ENCODE peak calls at places on chromosomes 11 and 22, in six cellular contexts. One of them, this sample, is unnamed.

GRCh38 chr11:8242480-8243280 is 21.0 kb downstream of the LMO1 start:
- DNase-seq in Jurkat, Clone E6-1: no peak
- DNase-seq in fibroblast of lung: no peak
- DNase-seq in mesendoderm: peak
- DNase-seq in cardiac muscle cell: no peak
- DNase-seq in cardiac fibroblast: no peak
- DNase-seq in this sample: no peak

GRCh38 chr11:117020287-117020686 is 77.9 kb downstream of the SIK3 start:
- DNase-seq in Jurkat, Clone E6-1: peak
- DNase-seq in fibroblast of lung: no peak
- DNase-seq in mesendoderm: no peak
- DNase-seq in cardiac muscle cell: no peak
- DNase-seq in cardiac fibroblast: no peak
- DNase-seq in this sample: no peak

GRCh38 chr11:113926273-113927183 is 21.9 kb downstream of the HTR3B start:
- DNase-seq in Jurkat, Clone E6-1: no peak
- DNase-seq in fibroblast of lung: no peak
- DNase-seq in mesendoderm: no peak
- DNase-seq in cardiac muscle cell: peak
- DNase-seq in cardiac fibroblast: peak
- DNase-seq in this sample: no peak

GRCh38 chr22:49686495-49687219 is 141.0 kb downstream of the BRD1 start:
- DNase-seq in Jurkat, Clone E6-1: no peak
- DNase-seq in fibroblast of lung: no peak
- DNase-seq in mesendoderm: no peak
- DNase-seq in cardiac muscle cell: no peak
- DNase-seq in cardiac fibroblast: no peak
- DNase-seq in this sample: no peak

GRCh38 chr11:104661481-104661880 is 236.8 kb downstream of the CASP12 start:
- DNase-seq in Jurkat, Clone E6-1: peak
- DNase-seq in fibroblast of lung: no peak
- DNase-seq in mesendoderm: no peak
- DNase-seq in cardiac muscle cell: peak
- DNase-seq in cardiac fibroblast: no peak
- DNase-seq in this sample: no peak

GRCh38 chr11:79465160-79465559 is 24.3 kb upstream of the TENM4 start:
- DNase-seq in Jurkat, Clone E6-1: no peak
- DNase-seq in fibroblast of lung: no peak
- DNase-seq in mesendoderm: no peak
- DNase-seq in cardiac muscle cell: no peak
- DNase-seq in cardiac fibroblast: no peak
- DNase-seq in this sample: no peak

GRCh38 chr22:48492371-48493320 is 1335.0 kb downstream of the BRD1 start:
- DNase-seq in Jurkat, Clone E6-1: peak
- DNase-seq in fibroblast of lung: peak
- DNase-seq in mesendoderm: peak
- DNase-seq in cardiac muscle cell: peak
- DNase-seq in cardiac fibroblast: peak
- DNase-seq in this sample: peak

GRCh38 chr11:93614111-93614784 is 47.2 kb upstream of the CEP295 start:
- DNase-seq in Jurkat, Clone E6-1: peak
- DNase-seq in fibroblast of lung: no peak
- DNase-seq in mesendoderm: peak
- DNase-seq in cardiac muscle cell: no peak
- DNase-seq in cardiac fibroblast: no peak
- DNase-seq in this sample: peak

GRCh38 chr22:34847072-34847471 is 218.9 kb upstream of the ISX start:
- DNase-seq in Jurkat, Clone E6-1: no peak
- DNase-seq in fibroblast of lung: peak
- DNase-seq in mesendoderm: peak
- DNase-seq in cardiac muscle cell: no peak
- DNase-seq in cardiac fibroblast: no peak
- DNase-seq in this sample: no peak

GRCh38 chr11:110472858-110473257 is 43.1 kb downstream of the FDX1 start:
- DNase-seq in Jurkat, Clone E6-1: no peak
- DNase-seq in fibroblast of lung: peak
- DNase-seq in mesendoderm: no peak
- DNase-seq in cardiac muscle cell: peak
- DNase-seq in cardiac fibroblast: peak
- DNase-seq in this sample: no peak

GRCh38 chr11:26063915-26064314 is 268.0 kb upstream of the ANO3 start:
- DNase-seq in Jurkat, Clone E6-1: no peak
- DNase-seq in fibroblast of lung: no peak
- DNase-seq in mesendoderm: no peak
- DNase-seq in cardiac muscle cell: no peak
- DNase-seq in cardiac fibroblast: no peak
- DNase-seq in this sample: no peak

GRCh38 chr11:7639643-7640025 is 33.7 kb downstream of the CYB5R2 start:
- DNase-seq in Jurkat, Clone E6-1: no peak
- DNase-seq in fibroblast of lung: no peak
- DNase-seq in mesendoderm: peak
- DNase-seq in cardiac muscle cell: no peak
- DNase-seq in cardiac fibroblast: no peak
- DNase-seq in this sample: no peak

GRCh38 chr11:66855574-66856495 is 1.0 kb upstream of the LRFN4 start:
- DNase-seq in Jurkat, Clone E6-1: peak
- DNase-seq in fibroblast of lung: peak
- DNase-seq in mesendoderm: peak
- DNase-seq in cardiac muscle cell: peak
- DNase-seq in cardiac fibroblast: peak
- DNase-seq in this sample: peak

GRCh38 chr11:17954395-17955252 is 58.2 kb downstream of the SERGEF start:
- DNase-seq in Jurkat, Clone E6-1: no peak
- DNase-seq in fibroblast of lung: peak
- DNase-seq in mesendoderm: no peak
- DNase-seq in cardiac muscle cell: peak
- DNase-seq in cardiac fibroblast: no peak
- DNase-seq in this sample: no peak

GRCh38 chr22:40519284-40519947 is 117.1 kb downstream of the MRTFA start:
- DNase-seq in Jurkat, Clone E6-1: no peak
- DNase-seq in fibroblast of lung: no peak
- DNase-seq in mesendoderm: no peak
- DNase-seq in cardiac muscle cell: no peak
- DNase-seq in cardiac fibroblast: no peak
- DNase-seq in this sample: peak

GRCh38 chr11:64524534-64525042 is 66.4 kb upstream of the SLC22A12 start:
- DNase-seq in Jurkat, Clone E6-1: no peak
- DNase-seq in fibroblast of lung: no peak
- DNase-seq in mesendoderm: no peak
- DNase-seq in cardiac muscle cell: no peak
- DNase-seq in cardiac fibroblast: no peak
- DNase-seq in this sample: no peak

GRCh38 chr11:75851203-75851602 is 36.2 kb downstream of the UVRAG start:
- DNase-seq in Jurkat, Clone E6-1: no peak
- DNase-seq in fibroblast of lung: no peak
- DNase-seq in mesendoderm: no peak
- DNase-seq in cardiac muscle cell: peak
- DNase-seq in cardiac fibroblast: peak
- DNase-seq in this sample: no peak

GRCh38 chr11:62445314-62445740 is 26.5 kb downstream of the SCGB1A1 start:
- DNase-seq in Jurkat, Clone E6-1: no peak
- DNase-seq in fibroblast of lung: peak
- DNase-seq in mesendoderm: no peak
- DNase-seq in cardiac muscle cell: peak
- DNase-seq in cardiac fibroblast: peak
- DNase-seq in this sample: no peak

GRCh38 chr11:62446091-62446490 is 27.3 kb downstream of the SCGB1A1 start:
- DNase-seq in Jurkat, Clone E6-1: no peak
- DNase-seq in fibroblast of lung: no peak
- DNase-seq in mesendoderm: no peak
- DNase-seq in cardiac muscle cell: no peak
- DNase-seq in cardiac fibroblast: no peak
- DNase-seq in this sample: no peak

GRCh38 chr11:62444271-62444833 is 25.5 kb downstream of the SCGB1A1 start:
- DNase-seq in Jurkat, Clone E6-1: no peak
- DNase-seq in fibroblast of lung: peak
- DNase-seq in mesendoderm: peak
- DNase-seq in cardiac muscle cell: peak
- DNase-seq in cardiac fibroblast: peak
- DNase-seq in this sample: no peak

GRCh38 chr11:62443390-62444201 is 24.8 kb downstream of the SCGB1A1 start:
- DNase-seq in Jurkat, Clone E6-1: no peak
- DNase-seq in fibroblast of lung: peak
- DNase-seq in mesendoderm: no peak
- DNase-seq in cardiac muscle cell: peak
- DNase-seq in cardiac fibroblast: no peak
- DNase-seq in this sample: no peak

DNA sequence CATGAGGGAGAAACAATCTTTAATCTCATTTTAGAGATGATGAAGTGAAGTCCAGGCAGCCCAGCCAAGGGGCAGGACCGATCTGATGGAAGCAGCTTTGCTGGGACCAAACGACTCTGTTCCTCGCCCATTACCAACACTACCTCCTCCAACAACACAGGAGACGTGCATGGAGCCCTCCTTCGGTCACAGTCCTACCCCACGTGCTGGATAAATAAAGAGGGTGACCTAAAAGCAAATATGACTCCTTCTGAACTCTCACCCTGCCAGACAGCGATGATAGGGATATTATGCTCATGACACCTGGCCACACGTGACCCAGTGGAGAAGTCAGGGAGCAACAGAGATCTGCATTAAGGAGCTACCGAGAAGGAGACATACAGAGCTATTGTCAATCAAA is 26.0 kb downstream of the SCGB1A1 start:
- DNase-seq in Jurkat, Clone E6-1: no peak
- DNase-seq in fibroblast of lung: no peak
- DNase-seq in mesendoderm: no peak
- DNase-seq in cardiac muscle cell: no peak
- DNase-seq in cardiac fibroblast: no peak
- DNase-seq in this sample: no peak
- H3K4me3 ChIP-seq in Jurkat, Clone E6-1: no peak
- H3K4me3 ChIP-seq in fibroblast of lung: peak
- H3K4me3 ChIP-seq in mesendoderm: no peak
- H3K4me3 ChIP-seq in cardiac muscle cell: no peak
- H3K4me3 ChIP-seq in cardiac fibroblast: no peak
- H3K4me3 ChIP-seq in this sample: no peak

DNA sequence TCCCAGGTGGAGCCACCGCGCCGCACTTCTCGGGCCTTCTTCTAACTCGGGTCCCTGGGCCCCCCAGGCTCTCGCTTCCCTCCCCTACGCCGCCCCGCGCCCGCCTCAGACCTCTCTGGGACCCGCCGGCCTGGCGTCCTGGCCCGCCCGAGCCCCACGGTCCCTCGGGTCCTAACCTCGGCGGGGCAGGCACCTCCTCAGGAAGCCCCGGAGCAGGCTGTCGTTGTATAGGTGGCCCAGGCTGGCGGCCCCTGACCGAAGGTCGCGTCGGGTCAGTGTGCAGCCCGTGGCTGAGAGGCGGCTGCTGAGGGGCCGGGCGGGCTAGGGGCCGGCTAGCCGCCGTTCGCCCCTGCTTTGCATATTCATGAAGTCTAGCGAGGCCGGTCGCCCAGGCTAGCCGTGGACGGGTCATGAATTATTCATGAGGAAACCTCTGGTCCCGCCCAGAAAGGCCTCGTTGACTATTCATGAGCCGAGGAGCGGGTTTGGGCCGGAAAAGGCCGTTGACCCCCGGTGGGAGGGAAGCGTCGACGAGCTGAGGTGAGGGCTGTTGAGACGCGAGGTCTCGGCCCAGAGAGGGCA is at the start of gene HORMAD2:
- DNase-seq in Jurkat, Clone E6-1: no peak
- DNase-seq in fibroblast of lung: peak
- DNase-seq in mesendoderm: peak
- DNase-seq in cardiac muscle cell: peak
- DNase-seq in cardiac fibroblast: peak
- DNase-seq in this sample: no peak
- H3K4me3 ChIP-seq in Jurkat, Clone E6-1: no peak
- H3K4me3 ChIP-seq in fibroblast of lung: no peak
- H3K4me3 ChIP-seq in mesendoderm: no peak
- H3K4me3 ChIP-seq in cardiac muscle cell: no peak
- H3K4me3 ChIP-seq in cardiac fibroblast: peak
- H3K4me3 ChIP-seq in this sample: no peak

GRCh38 chr11:47992959-47993820 is 12.8 kb downstream of the PTPRJ start:
- DNase-seq in Jurkat, Clone E6-1: no peak
- DNase-seq in fibroblast of lung: peak
- DNase-seq in mesendoderm: peak
- DNase-seq in cardiac muscle cell: peak
- DNase-seq in cardiac fibroblast: peak
- DNase-seq in this sample: no peak

GRCh38 chr11:47991894-47992293 is 11.5 kb downstream of the PTPRJ start:
- DNase-seq in Jurkat, Clone E6-1: no peak
- DNase-seq in fibroblast of lung: no peak
- DNase-seq in mesendoderm: no peak
- DNase-seq in cardiac muscle cell: no peak
- DNase-seq in cardiac fibroblast: no peak
- DNase-seq in this sample: no peak

GRCh38 chr11:47994417-47994816 is 14.1 kb downstream of the PTPRJ start:
- DNase-seq in Jurkat, Clone E6-1: no peak
- DNase-seq in fibroblast of lung: no peak
- DNase-seq in mesendoderm: no peak
- DNase-seq in cardiac muscle cell: no peak
- DNase-seq in cardiac fibroblast: no peak
- DNase-seq in this sample: no peak

GRCh38 chr11:47989779-47990178 is 9.4 kb downstream of the PTPRJ start:
- DNase-seq in Jurkat, Clone E6-1: no peak
- DNase-seq in fibroblast of lung: no peak
- DNase-seq in mesendoderm: no peak
- DNase-seq in cardiac muscle cell: no peak
- DNase-seq in cardiac fibroblast: no peak
- DNase-seq in this sample: no peak

DNA sequence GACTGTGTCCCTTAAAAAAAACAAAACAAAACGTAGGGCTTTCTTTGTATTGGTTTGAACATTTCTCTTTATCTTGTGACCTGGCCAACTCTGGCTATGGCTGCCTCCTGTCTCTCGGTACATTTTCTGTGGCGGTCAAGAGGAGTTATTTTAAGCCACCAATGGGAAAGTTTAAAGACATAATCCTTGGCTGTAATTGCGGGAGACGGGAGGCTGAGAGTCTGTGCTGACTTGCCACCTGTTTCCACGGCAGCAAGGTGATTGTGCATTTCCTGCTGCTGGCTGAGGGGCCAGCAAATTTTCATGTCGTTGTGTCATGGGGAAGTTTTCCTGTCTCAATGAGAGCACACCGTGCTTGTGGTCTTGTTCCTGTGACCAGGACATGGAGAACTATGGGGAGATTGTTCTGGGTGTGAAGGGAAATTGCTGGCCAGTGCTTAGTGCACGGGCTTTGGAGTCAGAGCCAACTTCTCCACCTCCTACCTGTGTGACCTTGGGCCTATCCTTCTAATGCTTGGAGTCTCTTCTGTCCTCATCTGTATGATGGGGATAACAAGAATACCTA is 11.0 kb downstream of the PTPRJ start:
- DNase-seq in Jurkat, Clone E6-1: no peak
- DNase-seq in fibroblast of lung: peak
- DNase-seq in mesendoderm: peak
- DNase-seq in cardiac muscle cell: no peak
- DNase-seq in cardiac fibroblast: no peak
- DNase-seq in this sample: no peak
- H3K4me3 ChIP-seq in Jurkat, Clone E6-1: no peak
- H3K4me3 ChIP-seq in fibroblast of lung: no peak
- H3K4me3 ChIP-seq in mesendoderm: no peak
- H3K4me3 ChIP-seq in cardiac muscle cell: no peak
- H3K4me3 ChIP-seq in cardiac fibroblast: no peak
- H3K4me3 ChIP-seq in this sample: peak

DNA sequence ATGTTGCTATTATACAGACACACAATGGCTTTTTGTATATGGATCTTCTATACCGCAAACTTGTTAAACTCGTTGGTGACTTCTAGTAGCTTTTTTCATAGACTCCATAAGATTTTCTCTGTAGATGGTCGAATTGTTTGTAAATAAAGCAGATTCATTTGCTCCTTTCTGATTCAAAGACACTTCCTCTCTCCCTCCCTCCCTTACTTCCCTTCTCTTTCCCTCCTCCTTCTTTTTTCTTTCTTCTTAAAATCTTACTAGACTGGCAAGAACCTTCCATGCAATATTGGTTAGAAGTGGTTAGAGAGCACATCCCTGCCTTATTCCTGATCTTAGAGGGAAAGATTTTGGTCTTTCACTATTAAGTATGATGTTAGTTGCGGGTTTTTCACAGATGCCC is 36.4 kb downstream of the MYEOV start:
- DNase-seq in Jurkat, Clone E6-1: no peak
- DNase-seq in fibroblast of lung: no peak
- DNase-seq in mesendoderm: no peak
- DNase-seq in cardiac muscle cell: no peak
- DNase-seq in cardiac fibroblast: no peak
- DNase-seq in this sample: no peak
- H3K4me3 ChIP-seq in Jurkat, Clone E6-1: no peak
- H3K4me3 ChIP-seq in fibroblast of lung: no peak
- H3K4me3 ChIP-seq in mesendoderm: no peak
- H3K4me3 ChIP-seq in cardiac muscle cell: no peak
- H3K4me3 ChIP-seq in cardiac fibroblast: no peak
- H3K4me3 ChIP-seq in this sample: no peak